ENCODE peak calls at places on chromosomes 4 and X, in nine cellular contexts. L is PC-3, Z is body of pancreas, F is OCI-LY7, Y is right lobe of liver, E is SJSA1, J is IMR-90, P is lung, Q is HL-60. T is an unnamed sample.

GRCh38 chr4:136634121-136634520 is 898.2 kb downstream of the PCDH18 start:
- DNase-seq in Y (no peak), J (no peak), Z (no peak), P (no peak), Q (no peak), L (no peak), E (no peak), F (no peak), T (no peak)

GRCh38 chr4:2934813-2935761 is 28.1 kb downstream of the NOP14 start:
- DNase-seq in Q (peak), Y (peak), L (peak), E (peak), F (peak), P (peak), J (peak), Z (peak), T (peak)

GRCh38 chrX:74467656-74468055 is 46.4 kb downstream of the SLC16A2 start:
- DNase-seq in L (no peak), Q (no peak), Y (no peak), E (no peak), Z (no peak), P (peak), J (no peak), F (no peak), T (peak)

GRCh38 chr4:84530871-84531270 is 31.8 kb upstream of the NKX6-1 start:
- DNase-seq in Q (no peak), E (no peak), J (peak), P (no peak), Y (no peak), Z (no peak), L (peak), F (no peak), T (peak)

GRCh38 chr4:10035130-10035529 is 13.8 kb upstream of the SLC2A9 start:
- DNase-seq in F (no peak), E (no peak), L (no peak), Y (peak), Z (no peak), Q (no peak), P (no peak), J (no peak), T (no peak)

GRCh38 chrX:74119016-74119910 is 184.7 kb upstream of the ZCCHC13 start:
- DNase-seq in Z (no peak), Q (peak), Y (no peak), J (peak), P (no peak), F (no peak), E (peak), L (peak), T (no peak)

GRCh38 chr4:114378306-114378903 is 220.2 kb upstream of the UGT8 start:
- DNase-seq in P (no peak), Y (no peak), Z (no peak), J (peak), Q (no peak), E (peak), L (peak), F (no peak), T (no peak)

GRCh38 chr4:189845145-189845846 is 95.4 kb upstream of the FRG1 start:
- DNase-seq in P (no peak), Q (no peak), Z (no peak), E (no peak), J (peak), F (no peak), L (peak), Y (no peak), T (no peak)

GRCh38 chr4:37653601-37654000 is 32.6 kb downstream of the RELL1 start:
- DNase-seq in Z (no peak), L (peak), E (no peak), F (no peak), Q (peak), J (no peak), Y (no peak), P (no peak), T (no peak)

GRCh38 chr4:2400841-2401609 is 17.4 kb downstream of the ZFYVE28 start:
- DNase-seq in J (no peak), Z (peak), P (no peak), E (no peak), L (no peak), F (no peak), Q (no peak), Y (no peak), T (no peak)

GRCh38 chrX:63750846-63751245 is 34.2 kb downstream of the ARHGEF9 start:
- DNase-seq in Y (no peak), J (no peak), Q (no peak), F (no peak), P (no peak), E (no peak), L (no peak), Z (no peak), T (no peak)
- H3K4me3 ChIP-seq in Y (no peak), J (no peak), Q (no peak), F (no peak), P (no peak), E (no peak), L (no peak), Z (no peak), T (no peak)

GRCh38 chr4:139368990-139369389 is 66.7 kb upstream of the NDUFC1 start:
- DNase-seq in L (no peak), Q (no peak), E (peak), Z (no peak), P (no peak), Y (no peak), F (no peak), J (no peak), T (peak)
- H3K27ac ChIP-seq in L (no peak), Q (no peak), E (no peak), Z (no peak), P (no peak), Y (no peak), F (no peak), J (no peak), T (peak)

DNA sequence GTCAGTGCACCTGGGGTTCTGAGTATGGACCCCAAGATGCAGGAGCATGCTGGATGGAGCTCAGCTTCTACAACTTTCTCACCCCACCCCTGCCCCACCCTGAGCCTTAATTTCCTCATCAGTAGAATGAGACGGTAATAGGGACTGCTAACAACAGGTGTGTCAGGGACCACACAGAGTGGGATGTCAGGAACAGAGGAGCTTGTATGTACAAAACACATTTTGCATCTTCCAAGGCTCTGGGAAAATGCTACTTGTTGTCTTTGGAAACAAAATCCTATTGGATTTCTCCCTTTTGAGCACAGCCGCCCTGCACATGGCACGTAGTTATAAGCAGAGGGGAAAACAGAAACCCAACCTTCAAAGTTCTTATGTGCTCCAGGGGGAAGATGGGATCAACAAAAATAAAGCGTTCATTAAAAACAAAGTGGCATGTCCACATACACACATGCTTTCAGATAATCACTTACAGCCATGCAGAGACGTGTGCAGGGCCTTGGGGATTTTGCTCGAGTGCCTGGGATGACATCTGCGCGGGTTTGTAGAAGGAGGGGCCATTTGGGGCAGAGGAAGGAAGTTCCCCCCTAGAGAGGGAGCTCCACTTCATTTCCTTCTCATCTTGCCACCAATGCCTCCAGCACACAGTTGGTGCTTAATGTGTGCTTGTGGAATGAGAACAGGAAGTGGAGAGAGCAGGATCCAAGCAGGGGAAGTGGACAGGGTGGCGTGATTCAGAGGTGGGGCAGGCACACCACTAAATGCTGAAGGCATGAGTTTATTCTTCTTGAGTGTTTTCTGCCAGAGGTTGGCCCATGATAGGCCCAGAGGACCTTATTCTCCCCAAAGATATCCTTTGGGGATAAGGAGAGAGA is 138.9 kb downstream of the SMIM20 start:
- DNase-seq in P (no peak), F (no peak), J (no peak), Z (no peak), Q (no peak), L (no peak), E (no peak), Y (no peak), T (peak)
- H3K4me3 ChIP-seq in P (no peak), F (no peak), J (no peak), Z (no peak), Q (no peak), L (no peak), E (no peak), Y (no peak), T (no peak)

GRCh38 chrX:133437356-133437755 is 22.1 kb upstream of the GPC4 start:
- DNase-seq in P (no peak), J (no peak), E (no peak), F (no peak), Y (no peak), Z (no peak), Q (no peak), L (no peak), T (no peak)

GRCh38 chrX:133437771-133438170 is 22.5 kb upstream of the GPC4 start:
- DNase-seq in Q (no peak), Z (no peak), F (no peak), J (no peak), E (no peak), P (no peak), Y (no peak), L (no peak), T (no peak)

GRCh38 chrX:133434197-133434820 is 19.0 kb upstream of the GPC4 start:
- DNase-seq in J (no peak), F (no peak), E (no peak), L (no peak), Z (no peak), P (no peak), Q (no peak), Y (no peak), T (no peak)

GRCh38 chrX:133440081-133440796 is 24.9 kb upstream of the GPC4 start:
- DNase-seq in L (no peak), E (no peak), Y (no peak), Q (no peak), Z (no peak), F (no peak), P (no peak), J (no peak), T (peak)

DNA sequence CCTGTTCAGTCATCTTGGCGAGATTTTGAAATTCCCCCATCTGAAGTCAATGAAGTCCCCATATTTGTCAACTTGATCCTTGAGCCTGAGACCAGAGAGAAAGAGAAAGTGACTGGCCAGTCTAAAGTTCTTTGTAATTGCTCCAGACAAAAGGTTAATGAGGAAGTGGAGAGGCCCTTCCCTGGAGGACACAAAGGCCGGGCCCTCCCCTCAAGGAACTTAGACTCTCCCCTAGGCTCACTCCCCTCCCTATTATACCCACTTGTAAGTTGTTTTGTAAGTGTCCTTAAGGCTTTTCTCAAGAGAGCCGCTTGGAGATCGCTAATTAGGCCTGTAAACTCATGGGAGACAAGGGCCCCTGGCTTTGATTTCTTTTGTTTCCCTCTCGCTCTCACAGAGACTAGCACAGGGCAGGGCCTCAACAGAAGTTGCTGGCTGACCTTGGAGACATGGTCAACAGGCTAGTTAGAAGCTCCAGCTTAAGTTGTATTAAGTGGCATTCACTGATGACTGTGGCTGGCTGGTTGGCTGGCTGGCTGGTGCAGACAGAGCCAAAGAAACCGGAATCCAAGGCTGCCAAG is 20.3 kb upstream of the GPC4 start:
- DNase-seq in Z (no peak), J (no peak), P (no peak), Q (no peak), E (no peak), L (no peak), F (no peak), Y (no peak), T (no peak)
- H3K27ac ChIP-seq in Z (no peak), J (no peak), P (no peak), Q (no peak), E (no peak), L (no peak), F (no peak), Y (no peak), T (no peak)

DNA sequence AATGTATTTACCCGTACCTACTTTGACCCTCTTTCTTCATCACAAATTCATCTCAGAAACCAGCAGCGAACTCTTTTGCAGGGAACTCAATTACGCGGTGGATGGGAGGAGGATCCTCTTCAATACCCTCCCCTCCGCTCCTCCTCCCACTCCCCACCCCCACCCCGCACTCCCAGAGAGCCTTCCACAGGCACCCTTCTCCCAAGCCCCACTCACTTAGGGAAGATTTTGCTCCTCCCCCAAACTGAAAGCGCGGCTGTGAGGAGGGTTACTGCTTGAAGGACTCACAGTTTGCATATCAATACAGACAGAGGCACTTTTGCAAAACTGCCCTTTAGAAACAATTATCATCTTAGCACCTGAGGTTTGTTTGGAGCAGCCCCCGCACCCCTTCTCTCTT is 955 bp upstream of the IL1RAPL1 start:
- DNase-seq in Y (no peak), E (no peak), Q (no peak), P (no peak), Z (no peak), J (peak), F (no peak), L (peak), T (no peak)
- H3K4me3 ChIP-seq in Y (no peak), E (no peak), Q (no peak), P (no peak), Z (no peak), J (peak), F (no peak), L (peak), T (no peak)

T was measured in SJCRH30.